ENCODE peak calls at places on chromosomes 13 and 19, in four cellular contexts. D is tibial nerve, R is uterus, N is IMR-90. P is an unnamed sample. For H3K4me1, the result is how much of the 10 kb centered on the place peaks cover.

GRCh38 chr19:9431475-9431874 is 3.9 kb downstream of the ZNF266 start:
- DNase-seq in N (peak), D (no peak), R (no peak), P (no peak)

GRCh38 chr13:41700790-41701310 is 243.5 kb downstream of the RGCC start:
- DNase-seq in D (no peak), R (no peak), N (peak), P (no peak)

GRCh38 chr13:114234645-114235421 is at the start of gene CDC16:
- DNase-seq in N (peak), R (peak), D (peak), P (peak)

GRCh38 chr13:33918199-33918932 is 100.4 kb downstream of the RFC3 start:
- DNase-seq in R (no peak), D (no peak), N (peak), P (no peak)

GRCh38 chr13:44471686-44472085 is 98.1 kb downstream of the SERP2 start:
- DNase-seq in R (no peak), N (peak), D (no peak), P (no peak)

GRCh38 chr19:35754365-35755139 is 2.3 kb downstream of the HSPB6 start:
- DNase-seq in R (peak), N (no peak), D (no peak), P (no peak)

GRCh38 chr19:3014135-3014534 is 14.9 kb downstream of the TLE2 start:
- DNase-seq in N (no peak), D (no peak), R (no peak), P (no peak)

GRCh38 chr19:14985133-14985532 is 5.5 kb upstream of the SLC1A6 start:
- DNase-seq in N (no peak), D (no peak), R (no peak), P (no peak)

GRCh38 chr13:48210178-48210577 is 22.8 kb upstream of the ITM2B start:
- DNase-seq in R (no peak), N (peak), D (no peak), P (no peak)

GRCh38 chr13:24279267-24279666 is 30.1 kb upstream of the C1QTNF9 start:
- DNase-seq in N (no peak), D (no peak), R (no peak), P (no peak)

GRCh38 chr19:35076657-35077056 is 35.1 kb downstream of the HPN start:
- DNase-seq in D (no peak), N (no peak), R (no peak), P (no peak)

GRCh38 chr19:35560677-35561076 is 2.8 kb downstream of the ATP4A start:
- DNase-seq in R (no peak), D (no peak), N (no peak), P (no peak)

GRCh38 chr19:34408421-34408820 is 4.2 kb downstream of the PDCD2L start:
- DNase-seq in R (no peak), D (no peak), N (no peak), P (no peak)

GRCh38 chr19:21970466-21970865 is 40.3 kb downstream of the ZNF208 start:
- DNase-seq in D (no peak), R (no peak), N (no peak), P (no peak)

GRCh38 chr13:112908342-112908741 is 60.7 kb upstream of the MCF2L start:
- DNase-seq in N (no peak), R (no peak), D (no peak), P (no peak)

GRCh38 chr13:87675851-87676250 is 4.7 kb downstream of the SLITRK5 start:
- DNase-seq in R (no peak), D (no peak), N (no peak), P (no peak)

GRCh38 chr13:40564342-40564997 is 102.0 kb downstream of the FOXO1 start:
- DNase-seq in R (no peak), D (no peak), N (no peak), P (no peak)

GRCh38 chr13:79654520-79654919 is 173.6 kb downstream of the NDFIP2 start:
- DNase-seq in D (no peak), N (no peak), R (no peak), P (no peak)

GRCh38 chr13:80262051-80262695 is 78.8 kb downstream of the SPRY2 start:
- DNase-seq in N (no peak), D (no peak), R (no peak), P (no peak)

GRCh38 chr13:29101404-29101803 is 281.3 kb downstream of the MTUS2 start:
- DNase-seq in R (no peak), N (no peak), D (no peak), P (no peak)

GRCh38 chr13:41459754-41460111 is 2.4 kb downstream of the RGCC start:
- DNase-seq in R (no peak), D (no peak), N (no peak), P (no peak)

GRCh38 chr13:39209731-39210633 is 171.7 kb downstream of the NHLRC3 start:
- DNase-seq in N (peak), D (no peak), R (peak), P (no peak)

GRCh38 chr13:75136151-75136550 is 345.8 kb downstream of the TBC1D4 start:
- DNase-seq in D (no peak), R (no peak), N (no peak), P (no peak)

GRCh38 chr19:4981681-4981958 is 12.7 kb downstream of the KDM4B start:
- DNase-seq in N (no peak), R (no peak), D (no peak), P (no peak)
- H3K4me1 ChIP-seq in N (under half), R (under half), D (under half), P (half or more)

GRCh38 chr19:11151181-11151580 is 4.4 kb downstream of the SPC24 start:
- DNase-seq in N (no peak), R (no peak), D (peak), P (no peak)
- H3K4me3 ChIP-seq in N (no peak), R (no peak), D (no peak), P (no peak)

GRCh38 chr19:17404621-17405249 is 695 bp downstream of the BST2 start:
- DNase-seq in N (no peak), R (no peak), D (no peak), P (no peak)
- TF ChIP-seq CTCF in N (no peak), R (no peak), D (no peak), P (no peak)

GRCh38 chr13:52804202-52804641 is 44.2 kb downstream of the PCDH8 start:
- DNase-seq in D (no peak), N (no peak), R (no peak), P (no peak)
- H3K4me1 ChIP-seq in D (under half), N (under half), R (under half), P (under half)

DNA sequence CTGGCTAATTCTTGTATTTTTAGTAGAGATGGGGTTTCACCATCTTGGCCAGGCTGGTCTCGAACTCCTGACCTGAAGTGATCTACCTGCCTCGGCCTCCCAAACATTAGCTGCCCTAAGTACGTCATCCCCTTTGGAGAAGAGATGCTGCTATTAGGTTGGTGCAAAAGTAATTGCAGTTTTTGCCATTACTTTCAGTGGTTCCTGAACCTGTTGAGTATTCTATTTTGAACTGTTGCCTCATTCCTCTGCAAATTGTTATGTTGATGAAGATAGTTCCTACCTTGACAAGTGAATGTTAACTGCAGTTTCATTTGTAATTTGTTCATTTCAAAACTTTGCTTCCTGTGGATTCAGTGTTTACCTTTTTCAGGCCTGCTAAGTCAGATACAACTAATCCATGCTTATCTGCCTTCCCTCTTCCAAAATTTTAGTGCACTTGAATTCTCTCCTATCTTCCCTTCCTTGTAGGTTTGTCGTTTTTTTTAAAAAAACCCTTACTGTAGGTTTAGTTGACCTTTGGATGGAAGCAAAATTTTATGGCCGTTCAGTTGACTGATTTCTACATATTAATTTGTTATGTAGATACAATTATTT is 24.0 kb downstream of the ZMYM2 start:
- DNase-seq in R (no peak), N (no peak), D (no peak), P (no peak)
- H3K4me3 ChIP-seq in R (no peak), N (no peak), D (no peak), P (no peak)

GRCh38 chr13:100789025-100789424 is 114.4 kb upstream of the TMTC4 start:
- DNase-seq in R (no peak), D (no peak), N (no peak), P (no peak)

GRCh38 chr13:100788540-100788939 is 113.9 kb upstream of the TMTC4 start:
- DNase-seq in N (no peak), D (no peak), R (no peak), P (no peak)

GRCh38 chr13:100789968-100790367 is 115.4 kb upstream of the TMTC4 start:
- DNase-seq in N (no peak), D (no peak), R (no peak), P (no peak)

GRCh38 chr13:100790405-100790804 is 115.8 kb upstream of the TMTC4 start:
- DNase-seq in D (no peak), R (no peak), N (no peak), P (no peak)

DNA sequence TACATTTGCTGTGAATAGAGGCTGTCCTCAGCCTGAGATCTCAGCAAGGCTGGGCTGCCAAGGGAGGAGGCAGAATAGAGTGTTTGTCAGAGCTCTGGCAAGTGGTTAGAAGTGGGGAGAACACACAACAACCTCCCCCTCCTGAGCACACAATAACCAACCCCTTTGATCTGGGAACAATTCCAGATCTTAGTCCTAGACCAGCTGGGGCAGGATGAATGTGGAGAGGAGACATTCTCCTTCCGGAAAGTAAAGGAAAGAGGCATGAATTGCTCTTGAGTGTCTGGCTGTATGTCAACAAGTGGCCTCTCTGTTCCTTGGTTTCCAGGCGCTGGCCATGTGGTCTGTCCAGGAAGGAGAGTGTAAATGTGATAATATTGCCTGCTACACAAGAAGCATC is 114.9 kb upstream of the TMTC4 start:
- DNase-seq in N (no peak), D (no peak), R (no peak), P (no peak)
- TF ChIP-seq CTCF in N (no peak), D (no peak), R (no peak), P (no peak)

DNA sequence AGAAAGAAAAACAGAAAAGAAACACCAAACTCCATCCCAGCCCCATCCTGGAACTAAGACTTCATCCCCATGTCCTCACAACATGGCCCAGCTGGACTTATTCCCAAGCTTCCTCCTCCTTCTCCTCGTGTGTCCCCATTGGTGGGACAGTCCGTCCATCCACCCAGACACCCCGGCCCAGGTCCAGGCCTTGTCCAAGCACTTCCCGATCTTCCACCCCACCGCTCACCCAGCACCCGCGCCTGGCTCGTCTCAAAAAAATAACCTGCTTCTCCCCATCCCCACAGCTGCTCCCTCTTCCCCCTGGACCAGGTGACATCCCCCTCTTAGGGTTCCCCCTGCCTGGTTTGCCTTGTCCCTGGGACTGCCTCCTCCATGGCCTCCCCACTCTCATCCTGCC is 1.4 kb upstream of the FCER2 start:
- DNase-seq in D (no peak), N (no peak), R (no peak), P (no peak)
- H3K4me1 ChIP-seq in D (under half), N (under half), R (under half), P (under half)

GRCh38 chr19:55113570-55114039 is 3.8 kb downstream of the PPP1R12C start:
- DNase-seq in D (peak), N (peak), R (peak), P (peak)
- H3K4me3 ChIP-seq in D (no peak), N (no peak), R (peak), P (peak)

DNA sequence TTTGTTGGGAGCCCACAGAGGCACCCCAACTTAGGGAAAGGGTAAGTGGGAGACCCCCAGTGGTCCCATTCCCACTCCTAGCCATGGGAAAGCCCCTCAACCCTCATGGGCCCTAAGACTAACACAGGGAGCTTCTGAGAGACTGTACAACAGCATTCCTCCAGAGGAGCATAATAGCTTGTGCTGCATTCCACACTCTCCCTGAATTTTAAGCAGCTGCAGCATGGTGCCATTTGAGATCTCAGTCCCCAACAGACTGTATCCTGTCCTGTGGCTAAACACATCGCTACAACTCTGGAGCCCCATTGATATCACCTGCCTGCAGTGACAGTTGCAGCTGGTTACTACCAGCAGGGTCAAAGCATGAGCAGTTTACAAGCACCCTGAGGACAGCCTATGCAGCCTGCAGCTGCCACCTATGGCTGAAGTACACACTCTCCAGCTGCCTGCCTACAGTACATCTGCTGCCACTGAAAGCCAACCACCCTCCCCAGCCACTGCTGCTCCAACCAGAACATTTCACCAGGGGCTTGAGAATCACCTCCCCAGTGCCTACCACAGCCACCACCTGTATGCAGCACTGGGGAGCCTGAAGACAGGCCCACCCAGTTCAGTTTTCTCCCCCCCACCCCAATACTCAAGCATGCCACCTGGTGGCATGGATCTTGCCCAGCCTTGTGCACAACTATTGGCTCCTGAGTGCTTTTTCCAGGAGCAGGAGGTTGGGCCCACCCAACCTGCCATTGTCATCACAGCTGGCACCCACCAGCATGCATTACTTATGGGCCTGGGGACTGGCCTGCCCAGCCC is 557.3 kb downstream of the GPC5 start:
- DNase-seq in D (no peak), R (no peak), N (no peak), P (no peak)
- TF ChIP-seq CTCF in D (no peak), R (no peak), N (no peak), P (no peak)

GRCh38 chr13:30334663-30335386 is 27.5 kb upstream of the KATNAL1 start:
- DNase-seq in D (no peak), R (no peak), N (peak), P (no peak)
- H3K4me1 ChIP-seq in D (under half), R (under half), N (under half), P (under half)